ENCODE peak calls at places on chromosome 3, in six cellular contexts. One of them, this sample, is unnamed.
A peak's percentile ranks its signal among the peaks of the same experiment; 100 is the strongest.

GRCh38 chr3:194189243-194189791 is 53.4 kb downstream of the HES1 start:
- DNase-seq in EL: no peak
- DNase-seq in neural crest cell: no peak
- DNase-seq in T-cell: no peak
- DNase-seq in vagina: no peak
- DNase-seq in RPMI7951: peak; percentile 13
- DNase-seq in this sample: peak; percentile 3

GRCh38 chr3:20043398-20043797 is 3.2 kb downstream of the KAT2B start:
- DNase-seq in EL: peak; percentile 43
- DNase-seq in neural crest cell: no peak
- DNase-seq in vagina: no peak
- DNase-seq in RPMI7951: peak; percentile 74
- DNase-seq in T-cell: peak; percentile 43
- DNase-seq in this sample: no peak

GRCh38 chr3:124043023-124043422 is 51.1 kb upstream of the ROPN1 start:
- DNase-seq in neural crest cell: no peak
- DNase-seq in EL: no peak
- DNase-seq in T-cell: no peak
- DNase-seq in RPMI7951: no peak
- DNase-seq in vagina: no peak
- DNase-seq in this sample: no peak

GRCh38 chr3:195790891-195791290 is 20.8 kb downstream of the MUC4 start:
- DNase-seq in T-cell: no peak
- DNase-seq in neural crest cell: no peak
- DNase-seq in vagina: no peak
- DNase-seq in RPMI7951: no peak
- DNase-seq in EL: no peak
- DNase-seq in this sample: no peak

GRCh38 chr3:65347166-65347565 is 659.4 kb upstream of the ADAMTS9 start:
- DNase-seq in vagina: no peak
- DNase-seq in neural crest cell: no peak
- DNase-seq in RPMI7951: no peak
- DNase-seq in EL: no peak
- DNase-seq in T-cell: no peak
- DNase-seq in this sample: no peak

GRCh38 chr3:26437678-26438077 is 184.9 kb upstream of the LRRC3B start:
- DNase-seq in RPMI7951: peak; percentile 75
- DNase-seq in vagina: no peak
- DNase-seq in EL: peak; percentile 88
- DNase-seq in neural crest cell: no peak
- DNase-seq in T-cell: no peak
- DNase-seq in this sample: no peak

GRCh38 chr3:46882377-46883015 is 5.0 kb downstream of the PTH1R start:
- DNase-seq in T-cell: no peak
- DNase-seq in neural crest cell: peak; percentile 34
- DNase-seq in EL: peak; percentile 45
- DNase-seq in RPMI7951: peak; percentile 24
- DNase-seq in vagina: no peak
- DNase-seq in this sample: no peak

GRCh38 chr3:94928921-94929320 is 866.1 kb downstream of the NSUN3 start:
- DNase-seq in EL: no peak
- DNase-seq in neural crest cell: no peak
- DNase-seq in T-cell: no peak
- DNase-seq in vagina: no peak
- DNase-seq in RPMI7951: peak; percentile 5
- DNase-seq in this sample: peak; percentile 23

GRCh38 chr3:156615592-156616173 is 58.7 kb upstream of the TIPARP start:
- DNase-seq in EL: peak; percentile 85
- DNase-seq in vagina: no peak
- DNase-seq in T-cell: no peak
- DNase-seq in neural crest cell: no peak
- DNase-seq in RPMI7951: peak; percentile 59
- DNase-seq in this sample: peak; percentile 95

GRCh38 chr3:169556349-169556870 is 107.1 kb downstream of the MECOM start:
- DNase-seq in T-cell: no peak
- DNase-seq in neural crest cell: no peak
- DNase-seq in RPMI7951: no peak
- DNase-seq in vagina: no peak
- DNase-seq in EL: no peak
- DNase-seq in this sample: peak; percentile 26

GRCh38 chr3:104133630-104134029 is 1233.1 kb upstream of the ALCAM start:
- DNase-seq in vagina: no peak
- DNase-seq in T-cell: no peak
- DNase-seq in EL: peak; percentile 14
- DNase-seq in neural crest cell: no peak
- DNase-seq in RPMI7951: no peak
- DNase-seq in this sample: no peak

GRCh38 chr3:39962566-39962965 is 153.2 kb downstream of the MYRIP start:
- DNase-seq in vagina: no peak
- DNase-seq in T-cell: no peak
- DNase-seq in RPMI7951: no peak
- DNase-seq in neural crest cell: no peak
- DNase-seq in EL: no peak
- DNase-seq in this sample: no peak

This sample was measured in LHCN-M2.